ENCODE peak calls at places on chromosome 13, in eight cellular contexts. W is lung, X is cardiac muscle cell, R is fibroblast of the aortic adventitia, B is astrocyte of the spinal cord, C is lower leg skin, A is HAP-1, K is IMR-90. T is an unnamed sample.

GRCh38 chr13:49053899-49054298 is 78.2 kb downstream of the FNDC3A start:
- DNase-seq in W (no peak), X (no peak), R (no peak), B (no peak), C (no peak), A (no peak), K (no peak), T (no peak)

GRCh38 chr13:74243637-74244526 is 109.7 kb upstream of the KLF12 start:
- DNase-seq in W (no peak), X (peak), R (peak), B (peak), C (no peak), A (no peak), K (peak), T (peak)

GRCh38 chr13:30257433-30258099 is 49.8 kb downstream of the KATNAL1 start:
- DNase-seq in W (no peak), X (no peak), R (peak), B (peak), C (no peak), A (no peak), K (peak), T (no peak)

GRCh38 chr13:114124921-114125320 is 7.5 kb downstream of the RASA3 start:
- DNase-seq in W (no peak), X (peak), R (peak), B (peak), C (no peak), A (no peak), K (peak), T (peak)

GRCh38 chr13:44801990-44802389 is 187.3 kb downstream of the NUFIP1 start:
- DNase-seq in W (no peak), X (peak), R (peak), B (peak), C (no peak), A (no peak), K (peak), T (peak)

GRCh38 chr13:89401209-89401810 is 1730.1 kb downstream of the SLITRK5 start:
- DNase-seq in W (no peak), X (peak), R (peak), B (peak), C (no peak), A (no peak), K (peak), T (peak)

GRCh38 chr13:73599232-73600128 is 534.7 kb downstream of the KLF12 start:
- DNase-seq in W (no peak), X (peak), R (no peak), B (no peak), C (no peak), A (no peak), K (no peak), T (no peak)

GRCh38 chr13:88544836-88545235 is 873.7 kb downstream of the SLITRK5 start:
- DNase-seq in W (no peak), X (no peak), R (no peak), B (no peak), C (no peak), A (no peak), K (no peak), T (no peak)

GRCh38 chr13:30486230-30487074 is 20.7 kb upstream of the HMGB1 start:
- DNase-seq in W (peak), X (peak), R (no peak), B (no peak), C (peak), A (no peak), K (no peak), T (no peak)

GRCh38 chr13:76696370-76696769 is 189.8 kb downstream of the KCTD12 start:
- DNase-seq in W (no peak), X (no peak), R (peak), B (peak), C (no peak), A (no peak), K (peak), T (peak)

GRCh38 chr13:33776510-33776909 is 41.4 kb upstream of the RFC3 start:
- DNase-seq in W (no peak), X (no peak), R (no peak), B (no peak), C (no peak), A (no peak), K (no peak), T (no peak)

GRCh38 chr13:78660130-78660857 is 1.3 kb upstream of the OBI1 start:
- DNase-seq in W (no peak), X (peak), R (peak), B (no peak), C (no peak), A (no peak), K (no peak), T (no peak)
- H3K4me3 ChIP-seq in W (no peak), X (no peak), R (peak), B (peak), C (peak), A (no peak), K (peak), T (peak)

GRCh38 chr13:51825681-51826254 is 19.2 kb downstream of the TMEM272 start:
- DNase-seq in W (no peak), X (no peak), R (no peak), B (no peak), C (no peak), A (no peak), K (no peak), T (no peak)
- H3K4me3 ChIP-seq in W (no peak), X (no peak), R (no peak), B (no peak), C (no peak), A (no peak), K (no peak), T (no peak)

GRCh38 chr13:50085063-50085462 is 69.8 kb downstream of the KCNRG start:
- DNase-seq in W (no peak), X (peak), R (peak), B (peak), C (no peak), A (no peak), K (peak), T (peak)
- H3K4me3 ChIP-seq in W (no peak), X (no peak), R (peak), B (peak), C (no peak), A (peak), K (peak), T (peak)

DNA sequence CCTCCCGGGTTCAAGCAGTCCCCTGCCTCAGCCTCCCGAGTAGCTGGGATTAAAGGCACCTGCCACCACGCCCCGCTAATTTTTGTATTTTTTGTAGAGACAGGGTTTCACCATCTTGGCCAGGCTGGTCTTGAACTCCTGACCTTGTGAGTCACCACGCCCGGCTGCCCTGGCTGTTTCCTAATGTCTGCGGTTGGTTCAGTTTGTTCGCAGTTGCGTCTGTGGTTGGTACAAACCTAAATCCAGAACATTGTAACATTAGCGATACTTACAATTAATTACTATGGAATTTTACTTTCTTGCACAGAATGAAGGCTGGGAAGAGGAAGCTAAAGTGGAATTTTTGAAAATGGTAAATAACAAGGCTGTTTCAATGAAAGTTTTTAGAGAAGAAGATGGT is 38.1 kb downstream of the RNF17 start:
- DNase-seq in W (no peak), X (peak), R (no peak), B (no peak), C (no peak), A (no peak), K (no peak), T (no peak)
- H3K4me3 ChIP-seq in W (no peak), X (no peak), R (no peak), B (no peak), C (no peak), A (no peak), K (no peak), T (no peak)

GRCh38 chr13:111066544-111066943 is 48.6 kb upstream of the ARHGEF7 start:
- DNase-seq in W (peak), X (peak), R (no peak), B (no peak), C (no peak), A (no peak), K (no peak), T (no peak)
- H3K4me3 ChIP-seq in W (no peak), X (no peak), R (no peak), B (no peak), C (no peak), A (no peak), K (no peak), T (no peak)

DNA sequence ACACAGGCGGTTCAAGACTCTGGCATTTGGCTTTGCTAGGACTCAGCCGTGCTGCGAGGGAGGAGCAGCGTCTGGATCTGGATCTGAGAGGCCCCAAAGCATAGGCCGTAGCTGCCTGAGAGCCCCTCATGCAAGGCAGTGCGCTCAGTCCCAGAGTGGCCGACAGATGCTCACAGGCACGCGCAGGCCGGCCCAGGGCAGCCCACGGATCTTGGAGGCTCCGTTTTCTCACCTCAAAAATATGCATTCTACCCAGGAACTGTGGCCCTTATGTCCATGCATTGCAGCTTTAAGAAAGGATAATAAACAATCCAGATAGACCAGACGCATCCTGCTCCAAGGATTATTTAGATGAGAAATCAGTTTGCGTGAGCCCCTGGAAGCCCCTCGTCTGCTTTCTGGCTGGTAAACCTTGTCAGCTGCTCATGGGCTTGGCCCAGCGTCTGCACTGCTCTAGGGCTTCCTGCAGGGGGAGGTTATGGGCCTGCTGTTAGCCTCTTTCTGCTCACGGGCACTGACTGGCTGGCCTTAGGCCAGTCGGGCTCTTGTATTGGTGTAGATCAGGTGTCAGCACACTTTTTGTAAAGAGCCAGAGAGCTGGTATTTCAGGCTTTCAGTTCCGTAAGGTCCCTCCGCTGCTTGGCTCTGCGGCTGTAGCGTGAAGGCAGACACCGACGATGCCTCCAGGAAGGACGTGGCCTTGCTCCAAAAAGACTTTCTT is 24.2 kb downstream of the TEX29 start:
- DNase-seq in W (peak), X (peak), R (peak), B (peak), C (no peak), A (peak), K (peak), T (peak)
- H3K4me3 ChIP-seq in W (no peak), X (no peak), R (no peak), B (no peak), C (no peak), A (no peak), K (no peak), T (no peak)

T was measured in fibroblast of pulmonary artery.